ENCODE peak calls at places on chromosomes 5 and 9, in ten cellular contexts. One of them, this sample, is unnamed.

GRCh38 chr5:1300581-1301083 is 5.8 kb upstream of the TERT start:
- DNase-seq in cardiac muscle cell: no peak
- DNase-seq in activated CD4-positive, alpha-beta T cell treated with anti-CD3 and anti-CD28 coated beads, Interleukin-2, amount 10 ng/mL, durations not matched to agents 7 days and 5 days: no peak
- DNase-seq in EL: no peak
- DNase-seq in DND-41: no peak
- DNase-seq in EH: no peak
- DNase-seq in GM12865: no peak
- DNase-seq in stimulated activated CD4-positive, alpha-beta T cell treated with anti-CD3 and anti-CD28 coated beads, Interleukin-12 subunit alpha, Interleukin-12 subunit beta, amount 100 ng/mL, for 4 hours: no peak
- DNase-seq in omental fat pad: no peak
- DNase-seq in left ventricle myocardium superior: no peak
- DNase-seq in this sample: no peak

GRCh38 chr5:91850031-91850430 is 466.9 kb upstream of the ARRDC3 start:
- DNase-seq in cardiac muscle cell: no peak
- DNase-seq in activated CD4-positive, alpha-beta T cell treated with anti-CD3 and anti-CD28 coated beads, Interleukin-2, amount 10 ng/mL, durations not matched to agents 7 days and 5 days: no peak
- DNase-seq in EL: peak
- DNase-seq in DND-41: no peak
- DNase-seq in EH: peak
- DNase-seq in GM12865: no peak
- DNase-seq in stimulated activated CD4-positive, alpha-beta T cell treated with anti-CD3 and anti-CD28 coated beads, Interleukin-12 subunit alpha, Interleukin-12 subunit beta, amount 100 ng/mL, for 4 hours: no peak
- DNase-seq in omental fat pad: no peak
- DNase-seq in left ventricle myocardium superior: no peak
- DNase-seq in this sample: no peak

GRCh38 chr5:52805614-52806013 is 17.9 kb downstream of the ITGA1 start:
- DNase-seq in cardiac muscle cell: no peak
- DNase-seq in activated CD4-positive, alpha-beta T cell treated with anti-CD3 and anti-CD28 coated beads, Interleukin-2, amount 10 ng/mL, durations not matched to agents 7 days and 5 days: no peak
- DNase-seq in EL: no peak
- DNase-seq in DND-41: no peak
- DNase-seq in EH: no peak
- DNase-seq in GM12865: no peak
- DNase-seq in stimulated activated CD4-positive, alpha-beta T cell treated with anti-CD3 and anti-CD28 coated beads, Interleukin-12 subunit alpha, Interleukin-12 subunit beta, amount 100 ng/mL, for 4 hours: no peak
- DNase-seq in omental fat pad: no peak
- DNase-seq in left ventricle myocardium superior: no peak
- DNase-seq in this sample: no peak

GRCh38 chr9:15513335-15513734 is 2.6 kb upstream of the PSIP1 start:
- DNase-seq in cardiac muscle cell: peak
- DNase-seq in activated CD4-positive, alpha-beta T cell treated with anti-CD3 and anti-CD28 coated beads, Interleukin-2, amount 10 ng/mL, durations not matched to agents 7 days and 5 days: no peak
- DNase-seq in EL: peak
- DNase-seq in DND-41: no peak
- DNase-seq in EH: peak
- DNase-seq in GM12865: peak
- DNase-seq in stimulated activated CD4-positive, alpha-beta T cell treated with anti-CD3 and anti-CD28 coated beads, Interleukin-12 subunit alpha, Interleukin-12 subunit beta, amount 100 ng/mL, for 4 hours: no peak
- DNase-seq in omental fat pad: no peak
- DNase-seq in left ventricle myocardium superior: no peak
- DNase-seq in this sample: no peak

GRCh38 chr9:94213513-94214124 is 45.5 kb upstream of the ZNF169 start:
- DNase-seq in cardiac muscle cell: peak
- DNase-seq in activated CD4-positive, alpha-beta T cell treated with anti-CD3 and anti-CD28 coated beads, Interleukin-2, amount 10 ng/mL, durations not matched to agents 7 days and 5 days: peak
- DNase-seq in EL: peak
- DNase-seq in DND-41: peak
- DNase-seq in EH: peak
- DNase-seq in GM12865: peak
- DNase-seq in stimulated activated CD4-positive, alpha-beta T cell treated with anti-CD3 and anti-CD28 coated beads, Interleukin-12 subunit alpha, Interleukin-12 subunit beta, amount 100 ng/mL, for 4 hours: peak
- DNase-seq in omental fat pad: peak
- DNase-seq in left ventricle myocardium superior: peak
- DNase-seq in this sample: peak

GRCh38 chr5:10982616-10983015 is 221.6 kb upstream of the DAP start:
- DNase-seq in cardiac muscle cell: no peak
- DNase-seq in activated CD4-positive, alpha-beta T cell treated with anti-CD3 and anti-CD28 coated beads, Interleukin-2, amount 10 ng/mL, durations not matched to agents 7 days and 5 days: no peak
- DNase-seq in EL: no peak
- DNase-seq in DND-41: no peak
- DNase-seq in EH: no peak
- DNase-seq in GM12865: no peak
- DNase-seq in stimulated activated CD4-positive, alpha-beta T cell treated with anti-CD3 and anti-CD28 coated beads, Interleukin-12 subunit alpha, Interleukin-12 subunit beta, amount 100 ng/mL, for 4 hours: no peak
- DNase-seq in omental fat pad: no peak
- DNase-seq in left ventricle myocardium superior: no peak
- DNase-seq in this sample: no peak

GRCh38 chr9:34375901-34376595 is 650 bp downstream of the MYORG start:
- DNase-seq in cardiac muscle cell: no peak
- DNase-seq in activated CD4-positive, alpha-beta T cell treated with anti-CD3 and anti-CD28 coated beads, Interleukin-2, amount 10 ng/mL, durations not matched to agents 7 days and 5 days: peak
- DNase-seq in EL: no peak
- DNase-seq in DND-41: peak
- DNase-seq in EH: peak
- DNase-seq in GM12865: peak
- DNase-seq in stimulated activated CD4-positive, alpha-beta T cell treated with anti-CD3 and anti-CD28 coated beads, Interleukin-12 subunit alpha, Interleukin-12 subunit beta, amount 100 ng/mL, for 4 hours: peak
- DNase-seq in omental fat pad: peak
- DNase-seq in left ventricle myocardium superior: peak
- DNase-seq in this sample: no peak

GRCh38 chr9:69919461-69920061 is 98.9 kb downstream of the CFAP95 start:
- DNase-seq in cardiac muscle cell: peak
- DNase-seq in activated CD4-positive, alpha-beta T cell treated with anti-CD3 and anti-CD28 coated beads, Interleukin-2, amount 10 ng/mL, durations not matched to agents 7 days and 5 days: peak
- DNase-seq in EL: peak
- DNase-seq in DND-41: no peak
- DNase-seq in EH: peak
- DNase-seq in GM12865: peak
- DNase-seq in stimulated activated CD4-positive, alpha-beta T cell treated with anti-CD3 and anti-CD28 coated beads, Interleukin-12 subunit alpha, Interleukin-12 subunit beta, amount 100 ng/mL, for 4 hours: no peak
- DNase-seq in omental fat pad: no peak
- DNase-seq in left ventricle myocardium superior: no peak
- DNase-seq in this sample: peak

GRCh38 chr9:5628183-5628529 is 751 bp upstream of the RIC1 start:
- DNase-seq in cardiac muscle cell: no peak
- DNase-seq in activated CD4-positive, alpha-beta T cell treated with anti-CD3 and anti-CD28 coated beads, Interleukin-2, amount 10 ng/mL, durations not matched to agents 7 days and 5 days: no peak
- DNase-seq in EL: no peak
- DNase-seq in DND-41: no peak
- DNase-seq in EH: no peak
- DNase-seq in GM12865: no peak
- DNase-seq in stimulated activated CD4-positive, alpha-beta T cell treated with anti-CD3 and anti-CD28 coated beads, Interleukin-12 subunit alpha, Interleukin-12 subunit beta, amount 100 ng/mL, for 4 hours: no peak
- DNase-seq in omental fat pad: no peak
- DNase-seq in left ventricle myocardium superior: no peak
- DNase-seq in this sample: no peak

GRCh38 chr9:134065720-134066419 is 2.0 kb downstream of the BRD3 start:
- DNase-seq in cardiac muscle cell: peak
- DNase-seq in activated CD4-positive, alpha-beta T cell treated with anti-CD3 and anti-CD28 coated beads, Interleukin-2, amount 10 ng/mL, durations not matched to agents 7 days and 5 days: peak
- DNase-seq in EL: peak
- DNase-seq in DND-41: peak
- DNase-seq in EH: peak
- DNase-seq in GM12865: peak
- DNase-seq in stimulated activated CD4-positive, alpha-beta T cell treated with anti-CD3 and anti-CD28 coated beads, Interleukin-12 subunit alpha, Interleukin-12 subunit beta, amount 100 ng/mL, for 4 hours: peak
- DNase-seq in omental fat pad: no peak
- DNase-seq in left ventricle myocardium superior: no peak
- DNase-seq in this sample: peak

GRCh38 chr9:7561527-7561926 is 238.1 kb downstream of the DMAC1 start:
- DNase-seq in cardiac muscle cell: no peak
- DNase-seq in activated CD4-positive, alpha-beta T cell treated with anti-CD3 and anti-CD28 coated beads, Interleukin-2, amount 10 ng/mL, durations not matched to agents 7 days and 5 days: no peak
- DNase-seq in EL: no peak
- DNase-seq in DND-41: no peak
- DNase-seq in EH: no peak
- DNase-seq in GM12865: no peak
- DNase-seq in stimulated activated CD4-positive, alpha-beta T cell treated with anti-CD3 and anti-CD28 coated beads, Interleukin-12 subunit alpha, Interleukin-12 subunit beta, amount 100 ng/mL, for 4 hours: no peak
- DNase-seq in omental fat pad: no peak
- DNase-seq in left ventricle myocardium superior: no peak
- DNase-seq in this sample: no peak

GRCh38 chr5:158532739-158533138 is 567.0 kb downstream of the EBF1 start:
- DNase-seq in cardiac muscle cell: no peak
- DNase-seq in activated CD4-positive, alpha-beta T cell treated with anti-CD3 and anti-CD28 coated beads, Interleukin-2, amount 10 ng/mL, durations not matched to agents 7 days and 5 days: no peak
- DNase-seq in EL: no peak
- DNase-seq in DND-41: no peak
- DNase-seq in EH: no peak
- DNase-seq in GM12865: no peak
- DNase-seq in stimulated activated CD4-positive, alpha-beta T cell treated with anti-CD3 and anti-CD28 coated beads, Interleukin-12 subunit alpha, Interleukin-12 subunit beta, amount 100 ng/mL, for 4 hours: no peak
- DNase-seq in omental fat pad: no peak
- DNase-seq in left ventricle myocardium superior: no peak
- DNase-seq in this sample: no peak

GRCh38 chr5:153654444-153654843 is 164.0 kb downstream of the GRIA1 start:
- DNase-seq in cardiac muscle cell: no peak
- DNase-seq in activated CD4-positive, alpha-beta T cell treated with anti-CD3 and anti-CD28 coated beads, Interleukin-2, amount 10 ng/mL, durations not matched to agents 7 days and 5 days: no peak
- DNase-seq in EL: peak
- DNase-seq in DND-41: no peak
- DNase-seq in EH: peak
- DNase-seq in GM12865: no peak
- DNase-seq in stimulated activated CD4-positive, alpha-beta T cell treated with anti-CD3 and anti-CD28 coated beads, Interleukin-12 subunit alpha, Interleukin-12 subunit beta, amount 100 ng/mL, for 4 hours: no peak
- DNase-seq in omental fat pad: no peak
- DNase-seq in left ventricle myocardium superior: no peak
- DNase-seq in this sample: no peak

GRCh38 chr9:136609838-136610311 is 52.8 kb upstream of the EGFL7 start:
- DNase-seq in cardiac muscle cell: no peak
- DNase-seq in activated CD4-positive, alpha-beta T cell treated with anti-CD3 and anti-CD28 coated beads, Interleukin-2, amount 10 ng/mL, durations not matched to agents 7 days and 5 days: no peak
- DNase-seq in EL: no peak
- DNase-seq in DND-41: no peak
- DNase-seq in EH: no peak
- DNase-seq in GM12865: no peak
- DNase-seq in stimulated activated CD4-positive, alpha-beta T cell treated with anti-CD3 and anti-CD28 coated beads, Interleukin-12 subunit alpha, Interleukin-12 subunit beta, amount 100 ng/mL, for 4 hours: no peak
- DNase-seq in omental fat pad: no peak
- DNase-seq in left ventricle myocardium superior: no peak
- DNase-seq in this sample: no peak

GRCh38 chr9:3526903-3527652 is 1.3 kb upstream of the RFX3 start:
- DNase-seq in cardiac muscle cell: peak
- DNase-seq in activated CD4-positive, alpha-beta T cell treated with anti-CD3 and anti-CD28 coated beads, Interleukin-2, amount 10 ng/mL, durations not matched to agents 7 days and 5 days: peak
- DNase-seq in EL: peak
- DNase-seq in DND-41: peak
- DNase-seq in EH: peak
- DNase-seq in GM12865: peak
- DNase-seq in stimulated activated CD4-positive, alpha-beta T cell treated with anti-CD3 and anti-CD28 coated beads, Interleukin-12 subunit alpha, Interleukin-12 subunit beta, amount 100 ng/mL, for 4 hours: no peak
- DNase-seq in omental fat pad: peak
- DNase-seq in left ventricle myocardium superior: no peak
- DNase-seq in this sample: peak

GRCh38 chr9:125970340-125970739 is 223.2 kb downstream of the PBX3 start:
- DNase-seq in cardiac muscle cell: no peak
- DNase-seq in activated CD4-positive, alpha-beta T cell treated with anti-CD3 and anti-CD28 coated beads, Interleukin-2, amount 10 ng/mL, durations not matched to agents 7 days and 5 days: no peak
- DNase-seq in EL: no peak
- DNase-seq in DND-41: no peak
- DNase-seq in EH: no peak
- DNase-seq in GM12865: no peak
- DNase-seq in stimulated activated CD4-positive, alpha-beta T cell treated with anti-CD3 and anti-CD28 coated beads, Interleukin-12 subunit alpha, Interleukin-12 subunit beta, amount 100 ng/mL, for 4 hours: no peak
- DNase-seq in omental fat pad: no peak
- DNase-seq in left ventricle myocardium superior: no peak
- DNase-seq in this sample: no peak

GRCh38 chr5:107303163-107303562 is 367.6 kb downstream of the EFNA5 start:
- DNase-seq in cardiac muscle cell: no peak
- DNase-seq in activated CD4-positive, alpha-beta T cell treated with anti-CD3 and anti-CD28 coated beads, Interleukin-2, amount 10 ng/mL, durations not matched to agents 7 days and 5 days: no peak
- DNase-seq in EL: no peak
- DNase-seq in DND-41: no peak
- DNase-seq in EH: no peak
- DNase-seq in GM12865: no peak
- DNase-seq in stimulated activated CD4-positive, alpha-beta T cell treated with anti-CD3 and anti-CD28 coated beads, Interleukin-12 subunit alpha, Interleukin-12 subunit beta, amount 100 ng/mL, for 4 hours: no peak
- DNase-seq in omental fat pad: no peak
- DNase-seq in left ventricle myocardium superior: no peak
- DNase-seq in this sample: no peak

GRCh38 chr5:6134281-6134680 is 244.1 kb downstream of the MED10 start:
- DNase-seq in cardiac muscle cell: no peak
- DNase-seq in activated CD4-positive, alpha-beta T cell treated with anti-CD3 and anti-CD28 coated beads, Interleukin-2, amount 10 ng/mL, durations not matched to agents 7 days and 5 days: no peak
- DNase-seq in EL: no peak
- DNase-seq in DND-41: no peak
- DNase-seq in EH: no peak
- DNase-seq in GM12865: no peak
- DNase-seq in stimulated activated CD4-positive, alpha-beta T cell treated with anti-CD3 and anti-CD28 coated beads, Interleukin-12 subunit alpha, Interleukin-12 subunit beta, amount 100 ng/mL, for 4 hours: no peak
- DNase-seq in omental fat pad: no peak
- DNase-seq in left ventricle myocardium superior: no peak
- DNase-seq in this sample: no peak

GRCh38 chr5:132422720-132423442 is 53.4 kb downstream of the SLC22A5 start:
- DNase-seq in cardiac muscle cell: no peak
- DNase-seq in activated CD4-positive, alpha-beta T cell treated with anti-CD3 and anti-CD28 coated beads, Interleukin-2, amount 10 ng/mL, durations not matched to agents 7 days and 5 days: no peak
- DNase-seq in EL: peak
- DNase-seq in DND-41: no peak
- DNase-seq in EH: peak
- DNase-seq in GM12865: peak
- DNase-seq in stimulated activated CD4-positive, alpha-beta T cell treated with anti-CD3 and anti-CD28 coated beads, Interleukin-12 subunit alpha, Interleukin-12 subunit beta, amount 100 ng/mL, for 4 hours: no peak
- DNase-seq in omental fat pad: no peak
- DNase-seq in left ventricle myocardium superior: peak
- DNase-seq in this sample: no peak

GRCh38 chr5:133456933-133457402 is 155.4 kb downstream of the FSTL4 start:
- DNase-seq in cardiac muscle cell: peak
- DNase-seq in activated CD4-positive, alpha-beta T cell treated with anti-CD3 and anti-CD28 coated beads, Interleukin-2, amount 10 ng/mL, durations not matched to agents 7 days and 5 days: no peak
- DNase-seq in EL: no peak
- DNase-seq in DND-41: no peak
- DNase-seq in EH: no peak
- DNase-seq in GM12865: no peak
- DNase-seq in stimulated activated CD4-positive, alpha-beta T cell treated with anti-CD3 and anti-CD28 coated beads, Interleukin-12 subunit alpha, Interleukin-12 subunit beta, amount 100 ng/mL, for 4 hours: no peak
- DNase-seq in omental fat pad: no peak
- DNase-seq in left ventricle myocardium superior: no peak
- DNase-seq in this sample: no peak

GRCh38 chr5:122163151-122164069 is 34.1 kb downstream of the ZNF474 start:
- DNase-seq in cardiac muscle cell: peak
- DNase-seq in activated CD4-positive, alpha-beta T cell treated with anti-CD3 and anti-CD28 coated beads, Interleukin-2, amount 10 ng/mL, durations not matched to agents 7 days and 5 days: no peak
- DNase-seq in EL: peak
- DNase-seq in DND-41: no peak
- DNase-seq in EH: peak
- DNase-seq in GM12865: no peak
- DNase-seq in stimulated activated CD4-positive, alpha-beta T cell treated with anti-CD3 and anti-CD28 coated beads, Interleukin-12 subunit alpha, Interleukin-12 subunit beta, amount 100 ng/mL, for 4 hours: no peak
- DNase-seq in omental fat pad: no peak
- DNase-seq in left ventricle myocardium superior: no peak
- DNase-seq in this sample: no peak

GRCh38 chr9:127968717-127969383 is 11.9 kb downstream of the EEIG1 start:
- DNase-seq in cardiac muscle cell: peak
- DNase-seq in activated CD4-positive, alpha-beta T cell treated with anti-CD3 and anti-CD28 coated beads, Interleukin-2, amount 10 ng/mL, durations not matched to agents 7 days and 5 days: no peak
- DNase-seq in EL: peak
- DNase-seq in DND-41: no peak
- DNase-seq in EH: peak
- DNase-seq in GM12865: no peak
- DNase-seq in stimulated activated CD4-positive, alpha-beta T cell treated with anti-CD3 and anti-CD28 coated beads, Interleukin-12 subunit alpha, Interleukin-12 subunit beta, amount 100 ng/mL, for 4 hours: no peak
- DNase-seq in omental fat pad: no peak
- DNase-seq in left ventricle myocardium superior: peak
- DNase-seq in this sample: no peak

GRCh38 chr5:66567474-66567873 is 28.7 kb upstream of the MAST4 start:
- DNase-seq in cardiac muscle cell: no peak
- DNase-seq in activated CD4-positive, alpha-beta T cell treated with anti-CD3 and anti-CD28 coated beads, Interleukin-2, amount 10 ng/mL, durations not matched to agents 7 days and 5 days: no peak
- DNase-seq in EL: no peak
- DNase-seq in DND-41: no peak
- DNase-seq in EH: no peak
- DNase-seq in GM12865: no peak
- DNase-seq in stimulated activated CD4-positive, alpha-beta T cell treated with anti-CD3 and anti-CD28 coated beads, Interleukin-12 subunit alpha, Interleukin-12 subunit beta, amount 100 ng/mL, for 4 hours: no peak
- DNase-seq in omental fat pad: no peak
- DNase-seq in left ventricle myocardium superior: no peak
- DNase-seq in this sample: no peak

GRCh38 chr5:117859161-117859560 is 1129.2 kb downstream of the DTWD2 start:
- DNase-seq in cardiac muscle cell: no peak
- DNase-seq in activated CD4-positive, alpha-beta T cell treated with anti-CD3 and anti-CD28 coated beads, Interleukin-2, amount 10 ng/mL, durations not matched to agents 7 days and 5 days: no peak
- DNase-seq in EL: no peak
- DNase-seq in DND-41: no peak
- DNase-seq in EH: no peak
- DNase-seq in GM12865: no peak
- DNase-seq in stimulated activated CD4-positive, alpha-beta T cell treated with anti-CD3 and anti-CD28 coated beads, Interleukin-12 subunit alpha, Interleukin-12 subunit beta, amount 100 ng/mL, for 4 hours: no peak
- DNase-seq in omental fat pad: no peak
- DNase-seq in left ventricle myocardium superior: no peak
- DNase-seq in this sample: no peak

GRCh38 chr9:126582427-126582826 is 31.3 kb upstream of the LMX1B start:
- DNase-seq in cardiac muscle cell: no peak
- DNase-seq in activated CD4-positive, alpha-beta T cell treated with anti-CD3 and anti-CD28 coated beads, Interleukin-2, amount 10 ng/mL, durations not matched to agents 7 days and 5 days: no peak
- DNase-seq in EL: no peak
- DNase-seq in DND-41: no peak
- DNase-seq in EH: no peak
- DNase-seq in GM12865: no peak
- DNase-seq in stimulated activated CD4-positive, alpha-beta T cell treated with anti-CD3 and anti-CD28 coated beads, Interleukin-12 subunit alpha, Interleukin-12 subunit beta, amount 100 ng/mL, for 4 hours: no peak
- DNase-seq in omental fat pad: no peak
- DNase-seq in left ventricle myocardium superior: no peak
- DNase-seq in this sample: no peak

GRCh38 chr9:99055384-99055783 is 49.5 kb upstream of the TGFBR1 start:
- DNase-seq in cardiac muscle cell: no peak
- DNase-seq in activated CD4-positive, alpha-beta T cell treated with anti-CD3 and anti-CD28 coated beads, Interleukin-2, amount 10 ng/mL, durations not matched to agents 7 days and 5 days: no peak
- DNase-seq in EL: peak
- DNase-seq in DND-41: no peak
- DNase-seq in EH: no peak
- DNase-seq in GM12865: no peak
- DNase-seq in stimulated activated CD4-positive, alpha-beta T cell treated with anti-CD3 and anti-CD28 coated beads, Interleukin-12 subunit alpha, Interleukin-12 subunit beta, amount 100 ng/mL, for 4 hours: no peak
- DNase-seq in omental fat pad: no peak
- DNase-seq in left ventricle myocardium superior: no peak
- DNase-seq in this sample: no peak

GRCh38 chr9:93582115-93582514 is 5.7 kb downstream of the PHF2 start:
- DNase-seq in cardiac muscle cell: no peak
- DNase-seq in activated CD4-positive, alpha-beta T cell treated with anti-CD3 and anti-CD28 coated beads, Interleukin-2, amount 10 ng/mL, durations not matched to agents 7 days and 5 days: no peak
- DNase-seq in EL: no peak
- DNase-seq in DND-41: no peak
- DNase-seq in EH: no peak
- DNase-seq in GM12865: no peak
- DNase-seq in stimulated activated CD4-positive, alpha-beta T cell treated with anti-CD3 and anti-CD28 coated beads, Interleukin-12 subunit alpha, Interleukin-12 subunit beta, amount 100 ng/mL, for 4 hours: no peak
- DNase-seq in omental fat pad: no peak
- DNase-seq in left ventricle myocardium superior: no peak
- DNase-seq in this sample: no peak

GRCh38 chr9:91427873-91428272 is 4.2 kb upstream of the NFIL3 start:
- DNase-seq in cardiac muscle cell: peak
- DNase-seq in activated CD4-positive, alpha-beta T cell treated with anti-CD3 and anti-CD28 coated beads, Interleukin-2, amount 10 ng/mL, durations not matched to agents 7 days and 5 days: no peak
- DNase-seq in EL: peak
- DNase-seq in DND-41: no peak
- DNase-seq in EH: peak
- DNase-seq in GM12865: no peak
- DNase-seq in stimulated activated CD4-positive, alpha-beta T cell treated with anti-CD3 and anti-CD28 coated beads, Interleukin-12 subunit alpha, Interleukin-12 subunit beta, amount 100 ng/mL, for 4 hours: no peak
- DNase-seq in omental fat pad: no peak
- DNase-seq in left ventricle myocardium superior: no peak
- DNase-seq in this sample: no peak